ENCODE peak calls at places on chromosomes 11 and 22, in six cellular contexts. One of them, this sample, is unnamed.

GRCh38 chr11:123179571-123179970 is 15.5 kb downstream of the CLMP start:
- DNase-seq in endothelial cell of umbilical vein: no peak
- DNase-seq in coronary artery: no peak
- DNase-seq in uterus: no peak
- DNase-seq in cardiac muscle cell: no peak
- DNase-seq in cardiac fibroblast: no peak
- DNase-seq in this sample: no peak

GRCh38 chr22:39492186-39492585 is 9.9 kb upstream of the MIEF1 start:
- DNase-seq in endothelial cell of umbilical vein: no peak
- DNase-seq in coronary artery: no peak
- DNase-seq in uterus: no peak
- DNase-seq in cardiac muscle cell: no peak
- DNase-seq in cardiac fibroblast: no peak
- DNase-seq in this sample: no peak

GRCh38 chr22:46245515-46245914 is 4.6 kb downstream of the CDPF1 start:
- DNase-seq in endothelial cell of umbilical vein: no peak
- DNase-seq in coronary artery: no peak
- DNase-seq in uterus: no peak
- DNase-seq in cardiac muscle cell: no peak
- DNase-seq in cardiac fibroblast: peak
- DNase-seq in this sample: no peak

GRCh38 chr11:87281496-87281895 is 243.8 kb downstream of the TMEM135 start:
- DNase-seq in endothelial cell of umbilical vein: peak
- DNase-seq in coronary artery: no peak
- DNase-seq in uterus: no peak
- DNase-seq in cardiac muscle cell: no peak
- DNase-seq in cardiac fibroblast: peak
- DNase-seq in this sample: no peak

GRCh38 chr22:45402466-45402865 is 10.9 kb downstream of the SMC1B start:
- DNase-seq in endothelial cell of umbilical vein: no peak
- DNase-seq in coronary artery: no peak
- DNase-seq in uterus: no peak
- DNase-seq in cardiac muscle cell: no peak
- DNase-seq in cardiac fibroblast: no peak
- DNase-seq in this sample: peak

GRCh38 chr11:14317659-14318325 is 41.2 kb downstream of the RRAS2 start:
- DNase-seq in endothelial cell of umbilical vein: no peak
- DNase-seq in coronary artery: no peak
- DNase-seq in uterus: no peak
- DNase-seq in cardiac muscle cell: no peak
- DNase-seq in cardiac fibroblast: no peak
- DNase-seq in this sample: no peak

GRCh38 chr22:36323182-36323854 is 64.4 kb downstream of the MYH9 start:
- DNase-seq in endothelial cell of umbilical vein: peak
- DNase-seq in coronary artery: peak
- DNase-seq in uterus: peak
- DNase-seq in cardiac muscle cell: peak
- DNase-seq in cardiac fibroblast: peak
- DNase-seq in this sample: no peak

GRCh38 chr11:31687256-31687655 is 123.9 kb downstream of the PAX6 start:
- DNase-seq in endothelial cell of umbilical vein: no peak
- DNase-seq in coronary artery: no peak
- DNase-seq in uterus: no peak
- DNase-seq in cardiac muscle cell: no peak
- DNase-seq in cardiac fibroblast: peak
- DNase-seq in this sample: no peak

GRCh38 chr22:20430641-20431519 is 6.7 kb downstream of the SCARF2 start:
- DNase-seq in endothelial cell of umbilical vein: peak
- DNase-seq in coronary artery: no peak
- DNase-seq in uterus: no peak
- DNase-seq in cardiac muscle cell: peak
- DNase-seq in cardiac fibroblast: no peak
- DNase-seq in this sample: peak

GRCh38 chr22:20433191-20433590 is 4.4 kb downstream of the SCARF2 start:
- DNase-seq in endothelial cell of umbilical vein: no peak
- DNase-seq in coronary artery: no peak
- DNase-seq in uterus: peak
- DNase-seq in cardiac muscle cell: no peak
- DNase-seq in cardiac fibroblast: no peak
- DNase-seq in this sample: no peak

GRCh38 chr22:20432244-20432686 is 5.4 kb downstream of the SCARF2 start:
- DNase-seq in endothelial cell of umbilical vein: no peak
- DNase-seq in coronary artery: no peak
- DNase-seq in uterus: no peak
- DNase-seq in cardiac muscle cell: no peak
- DNase-seq in cardiac fibroblast: no peak
- DNase-seq in this sample: no peak

GRCh38 chr22:20430101-20430640 is 7.5 kb downstream of the SCARF2 start:
- DNase-seq in endothelial cell of umbilical vein: no peak
- DNase-seq in coronary artery: no peak
- DNase-seq in uterus: no peak
- DNase-seq in cardiac muscle cell: no peak
- DNase-seq in cardiac fibroblast: no peak
- DNase-seq in this sample: no peak

GRCh38 chr22:20431520-20432237 is 5.9 kb downstream of the SCARF2 start:
- DNase-seq in endothelial cell of umbilical vein: no peak
- DNase-seq in coronary artery: no peak
- DNase-seq in uterus: no peak
- DNase-seq in cardiac muscle cell: no peak
- DNase-seq in cardiac fibroblast: no peak
- DNase-seq in this sample: no peak
- H3K4me3 ChIP-seq in endothelial cell of umbilical vein: no peak
- H3K4me3 ChIP-seq in coronary artery: peak
- H3K4me3 ChIP-seq in uterus: no peak
- H3K4me3 ChIP-seq in cardiac muscle cell: peak
- H3K4me3 ChIP-seq in cardiac fibroblast: no peak
- H3K4me3 ChIP-seq in this sample: peak

DNA sequence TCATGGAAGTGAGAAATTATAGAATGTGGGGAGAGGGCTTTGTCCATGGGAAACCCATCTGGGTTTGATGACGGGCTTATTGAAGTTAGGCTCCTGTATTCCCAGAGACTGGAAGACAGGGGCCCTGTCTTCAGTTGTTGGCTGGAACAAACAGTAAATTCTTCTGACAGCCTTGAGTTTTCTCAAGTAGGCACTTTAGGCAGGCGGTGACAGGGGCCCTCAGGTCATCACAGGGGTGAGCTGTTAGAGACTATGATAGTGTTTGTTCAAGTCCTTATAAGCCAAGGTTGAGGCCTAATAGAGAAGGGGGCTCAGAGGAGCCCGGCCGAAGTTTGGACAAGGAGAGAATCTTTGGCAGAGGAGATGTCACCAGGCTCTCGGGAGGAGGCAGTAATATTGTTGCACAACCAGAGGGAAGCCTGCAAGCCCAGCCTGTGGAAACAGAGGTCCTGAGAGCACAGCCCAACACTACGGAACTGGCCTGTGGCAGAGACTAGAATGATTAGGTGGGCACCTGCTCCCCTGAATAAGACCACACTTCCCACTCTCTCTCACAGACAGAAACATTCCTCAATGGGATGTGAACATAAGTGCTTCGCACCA is 20.2 kb upstream of the IL17RA start:
- DNase-seq in endothelial cell of umbilical vein: no peak
- DNase-seq in coronary artery: no peak
- DNase-seq in uterus: no peak
- DNase-seq in cardiac muscle cell: peak
- DNase-seq in cardiac fibroblast: peak
- DNase-seq in this sample: no peak
- TF ChIP-seq CTCF in endothelial cell of umbilical vein: no peak
- TF ChIP-seq CTCF in coronary artery: no peak
- TF ChIP-seq CTCF in uterus: no peak
- TF ChIP-seq CTCF in cardiac muscle cell: no peak
- TF ChIP-seq CTCF in cardiac fibroblast: no peak
- TF ChIP-seq CTCF in this sample: no peak

DNA sequence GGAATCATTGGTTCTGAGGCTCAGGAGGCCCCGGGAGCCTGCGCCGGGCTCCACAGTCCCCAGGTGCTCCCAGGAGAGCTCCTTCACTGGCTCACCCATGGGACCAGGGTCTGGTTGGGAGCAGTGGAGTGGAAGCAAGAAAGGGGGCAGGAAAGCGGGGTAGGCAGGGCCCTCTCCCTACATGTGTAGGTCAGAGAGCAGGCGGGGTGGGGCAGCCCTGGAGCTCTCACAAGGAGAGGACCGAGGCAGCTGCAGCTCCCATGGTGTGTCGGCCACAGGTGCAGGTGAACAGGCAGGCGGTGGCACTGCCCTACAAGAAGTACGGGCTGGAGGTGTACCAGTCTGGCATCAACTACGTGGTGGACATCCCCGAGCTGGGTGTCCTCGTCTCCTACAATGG is 28.3 kb downstream of the MUC2 start:
- DNase-seq in endothelial cell of umbilical vein: no peak
- DNase-seq in coronary artery: no peak
- DNase-seq in uterus: no peak
- DNase-seq in cardiac muscle cell: no peak
- DNase-seq in cardiac fibroblast: no peak
- DNase-seq in this sample: no peak
- H3K4me3 ChIP-seq in endothelial cell of umbilical vein: no peak
- H3K4me3 ChIP-seq in coronary artery: no peak
- H3K4me3 ChIP-seq in uterus: no peak
- H3K4me3 ChIP-seq in cardiac muscle cell: no peak
- H3K4me3 ChIP-seq in cardiac fibroblast: no peak
- H3K4me3 ChIP-seq in this sample: no peak

GRCh38 chr22:33470456-33470855 is 412.3 kb upstream of the SYN3 start:
- DNase-seq in endothelial cell of umbilical vein: no peak
- DNase-seq in coronary artery: no peak
- DNase-seq in uterus: no peak
- DNase-seq in cardiac muscle cell: no peak
- DNase-seq in cardiac fibroblast: no peak
- DNase-seq in this sample: no peak

GRCh38 chr22:33464698-33465097 is 406.5 kb upstream of the SYN3 start:
- DNase-seq in endothelial cell of umbilical vein: no peak
- DNase-seq in coronary artery: no peak
- DNase-seq in uterus: no peak
- DNase-seq in cardiac muscle cell: no peak
- DNase-seq in cardiac fibroblast: no peak
- DNase-seq in this sample: no peak

GRCh38 chr22:33465554-33465953 is 407.4 kb upstream of the SYN3 start:
- DNase-seq in endothelial cell of umbilical vein: no peak
- DNase-seq in coronary artery: no peak
- DNase-seq in uterus: no peak
- DNase-seq in cardiac muscle cell: no peak
- DNase-seq in cardiac fibroblast: no peak
- DNase-seq in this sample: peak

GRCh38 chr22:33467067-33467466 is 408.9 kb upstream of the SYN3 start:
- DNase-seq in endothelial cell of umbilical vein: no peak
- DNase-seq in coronary artery: no peak
- DNase-seq in uterus: no peak
- DNase-seq in cardiac muscle cell: no peak
- DNase-seq in cardiac fibroblast: no peak
- DNase-seq in this sample: no peak

DNA sequence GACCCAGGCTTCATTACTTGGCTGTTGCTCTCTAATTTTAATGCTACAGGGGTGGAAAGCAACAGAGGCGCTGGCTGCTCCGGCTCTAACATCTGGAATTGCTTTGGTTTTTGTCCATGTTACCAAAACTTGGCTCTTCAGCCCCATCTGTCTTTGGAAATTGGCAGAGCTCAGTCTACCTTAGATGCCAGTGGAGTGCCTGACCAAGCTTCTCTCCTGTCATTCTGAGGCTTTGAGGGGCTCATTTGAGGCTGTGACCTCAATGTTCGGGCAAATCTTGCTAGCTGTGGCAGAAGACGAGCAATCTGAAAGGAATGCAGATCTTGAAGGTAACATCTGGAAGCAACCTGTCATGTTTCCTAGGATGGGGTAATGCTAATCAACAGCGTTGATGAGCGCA is 409.5 kb upstream of the SYN3 start:
- DNase-seq in endothelial cell of umbilical vein: no peak
- DNase-seq in coronary artery: no peak
- DNase-seq in uterus: no peak
- DNase-seq in cardiac muscle cell: no peak
- DNase-seq in cardiac fibroblast: peak
- DNase-seq in this sample: no peak
- TF ChIP-seq CTCF in endothelial cell of umbilical vein: no peak
- TF ChIP-seq CTCF in coronary artery: no peak
- TF ChIP-seq CTCF in uterus: no peak
- TF ChIP-seq CTCF in cardiac muscle cell: peak
- TF ChIP-seq CTCF in cardiac fibroblast: no peak
- TF ChIP-seq CTCF in this sample: no peak

DNA sequence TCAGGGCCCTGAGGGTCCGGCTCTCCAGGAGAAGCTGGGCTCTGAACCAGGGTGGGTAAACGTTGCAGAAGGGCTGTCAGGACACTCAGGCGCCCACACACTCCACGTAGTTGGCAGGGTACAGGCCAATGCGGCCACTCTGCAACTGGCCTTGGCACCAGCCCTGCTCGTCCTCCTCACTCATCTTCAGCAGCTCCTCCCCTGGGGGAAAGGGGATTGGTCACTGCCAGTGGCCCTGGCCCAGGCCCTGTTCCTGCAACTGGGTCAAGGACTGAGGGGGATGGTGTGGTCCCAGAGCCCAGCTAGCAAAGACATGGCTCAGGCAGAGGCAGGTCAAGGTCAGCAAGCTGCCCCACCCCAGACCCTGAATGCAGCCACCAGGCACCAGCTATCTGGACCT is 1.2 kb upstream of the ARFGAP2 start:
- DNase-seq in endothelial cell of umbilical vein: no peak
- DNase-seq in coronary artery: no peak
- DNase-seq in uterus: no peak
- DNase-seq in cardiac muscle cell: no peak
- DNase-seq in cardiac fibroblast: no peak
- DNase-seq in this sample: no peak
- H3K4me3 ChIP-seq in endothelial cell of umbilical vein: no peak
- H3K4me3 ChIP-seq in coronary artery: peak
- H3K4me3 ChIP-seq in uterus: no peak
- H3K4me3 ChIP-seq in cardiac muscle cell: no peak
- H3K4me3 ChIP-seq in cardiac fibroblast: no peak
- H3K4me3 ChIP-seq in this sample: no peak

GRCh38 chr11:67254768-67255167 is 11.5 kb upstream of the GRK2 start:
- DNase-seq in endothelial cell of umbilical vein: no peak
- DNase-seq in coronary artery: no peak
- DNase-seq in uterus: no peak
- DNase-seq in cardiac muscle cell: no peak
- DNase-seq in cardiac fibroblast: no peak
- DNase-seq in this sample: no peak

GRCh38 chr11:67253872-67254624 is 12.2 kb upstream of the GRK2 start:
- DNase-seq in endothelial cell of umbilical vein: no peak
- DNase-seq in coronary artery: no peak
- DNase-seq in uterus: no peak
- DNase-seq in cardiac muscle cell: no peak
- DNase-seq in cardiac fibroblast: no peak
- DNase-seq in this sample: no peak

GRCh38 chr11:67251841-67252240 is 14.4 kb upstream of the GRK2 start:
- DNase-seq in endothelial cell of umbilical vein: no peak
- DNase-seq in coronary artery: no peak
- DNase-seq in uterus: no peak
- DNase-seq in cardiac muscle cell: no peak
- DNase-seq in cardiac fibroblast: no peak
- DNase-seq in this sample: no peak

GRCh38 chr11:67250059-67251043 is 15.9 kb upstream of the GRK2 start:
- DNase-seq in endothelial cell of umbilical vein: no peak
- DNase-seq in coronary artery: no peak
- DNase-seq in uterus: no peak
- DNase-seq in cardiac muscle cell: no peak
- DNase-seq in cardiac fibroblast: no peak
- DNase-seq in this sample: no peak

GRCh38 chr11:67252831-67253239 is 13.4 kb upstream of the GRK2 start:
- DNase-seq in endothelial cell of umbilical vein: peak
- DNase-seq in coronary artery: no peak
- DNase-seq in uterus: no peak
- DNase-seq in cardiac muscle cell: peak
- DNase-seq in cardiac fibroblast: peak
- DNase-seq in this sample: no peak
- TF ChIP-seq CTCF in endothelial cell of umbilical vein: peak
- TF ChIP-seq CTCF in coronary artery: no peak
- TF ChIP-seq CTCF in uterus: no peak
- TF ChIP-seq CTCF in cardiac muscle cell: peak
- TF ChIP-seq CTCF in cardiac fibroblast: peak
- TF ChIP-seq CTCF in this sample: peak